ENCODE peak calls at places on chromosome 4, in eight cellular contexts. N is NCI-H69; T is SW480; R is HL-60; W is WTC11; A is activated CD8-positive, alpha-beta T cell treated with anti-CD3 and anti-CD28 coated beads, Interleukin-2, amount 10 ng/mL, durations not matched to agents 7 days and 5 days; K is endodermal cell; E is lung. G is an unnamed sample.

GRCh38 chr4:8494218-8494617 is 53.6 kb downstream of the TRMT44 start:
- DNase-seq in N (no peak), T (no peak), R (no peak), W (no peak), A (no peak), K (peak), E (no peak), G (no peak)

GRCh38 chr4:626201-627091 is 1.1 kb downstream of the PDE6B start:
- DNase-seq in N (no peak), T (no peak), R (no peak), W (peak), A (no peak), K (peak), E (no peak), G (peak)

GRCh38 chr4:48269861-48270515 is 350 bp upstream of the TEC start:
- DNase-seq in N (peak), T (peak), R (peak), W (peak), A (peak), K (peak), E (peak), G (peak)

GRCh38 chr4:21901831-21902230 is 46.7 kb downstream of the KCNIP4 start:
- DNase-seq in N (no peak), T (peak), R (no peak), W (no peak), A (no peak), K (no peak), E (no peak), G (no peak)

GRCh38 chr4:59455751-59456150 is 1744.4 kb upstream of the ADGRL3 start:
- DNase-seq in N (peak), T (no peak), R (no peak), W (no peak), A (no peak), K (no peak), E (no peak), G (no peak)

GRCh38 chr4:152021788-152022438 is 261.1 kb upstream of the GATB start:
- DNase-seq in N (no peak), T (no peak), R (no peak), W (no peak), A (no peak), K (no peak), E (no peak), G (no peak)

GRCh38 chr4:118318931-118319330 is 33.9 kb downstream of the PRSS12 start:
- DNase-seq in N (no peak), T (no peak), R (no peak), W (no peak), A (no peak), K (no peak), E (no peak), G (no peak)

GRCh38 chr4:48153791-48154550 is 19.9 kb upstream of the TXK start:
- DNase-seq in N (no peak), T (no peak), R (no peak), W (no peak), A (no peak), K (no peak), E (no peak), G (no peak)

GRCh38 chr4:152256996-152257395 is 278.9 kb downstream of the FBXW7 start:
- DNase-seq in N (no peak), T (no peak), R (no peak), W (no peak), A (no peak), K (no peak), E (no peak), G (no peak)

GRCh38 chr4:42628740-42629139 is 28.2 kb downstream of the ATP8A1 start:
- DNase-seq in N (no peak), T (no peak), R (no peak), W (no peak), A (no peak), K (no peak), E (no peak), G (no peak)

GRCh38 chr4:101418055-101418454 is 70.7 kb upstream of the PPP3CA start:
- DNase-seq in N (peak), T (no peak), R (no peak), W (no peak), A (peak), K (no peak), E (no peak), G (no peak)

GRCh38 chr4:37890501-37891220 is at the start of gene TBC1D1:
- DNase-seq in N (peak), T (peak), R (peak), W (peak), A (peak), K (peak), E (peak), G (peak)

GRCh38 chr4:144189121-144189520 is 48.6 kb upstream of the GYPA start:
- DNase-seq in N (no peak), T (no peak), R (no peak), W (no peak), A (no peak), K (no peak), E (no peak), G (no peak)

GRCh38 chr4:1193206-1194027 is 21.0 kb upstream of the SPON2 start:
- DNase-seq in N (no peak), T (no peak), R (no peak), W (peak), A (no peak), K (peak), E (no peak), G (peak)

GRCh38 chr4:104491396-104491821 is 3.3 kb downstream of the CXXC4 start:
- DNase-seq in N (peak), T (peak), R (peak), W (peak), A (peak), K (peak), E (no peak), G (peak)

GRCh38 chr4:105461221-105462041 is 12.4 kb downstream of the PPA2 start:
- DNase-seq in N (no peak), T (peak), R (peak), W (no peak), A (no peak), K (no peak), E (no peak), G (no peak)

GRCh38 chr4:5366421-5366820 is 315.1 kb downstream of the STK32B start:
- DNase-seq in N (no peak), T (peak), R (no peak), W (no peak), A (no peak), K (no peak), E (no peak), G (no peak)

GRCh38 chr4:94373752-94374151 is 31.1 kb upstream of the HPGDS start:
- DNase-seq in N (no peak), T (no peak), R (no peak), W (no peak), A (no peak), K (no peak), E (no peak), G (no peak)

GRCh38 chr4:101218894-101219293 is 128.4 kb downstream of the PPP3CA start:
- DNase-seq in N (peak), T (no peak), R (no peak), W (no peak), A (no peak), K (no peak), E (no peak), G (no peak)

GRCh38 chr4:186294160-186294559 is 28.2 kb downstream of the F11 start:
- DNase-seq in N (no peak), T (no peak), R (no peak), W (no peak), A (no peak), K (no peak), E (no peak), G (no peak)

GRCh38 chr4:1047106-1047975 is 35.9 kb downstream of the FGFRL1 start:
- DNase-seq in N (no peak), T (no peak), R (no peak), W (peak), A (no peak), K (peak), E (no peak), G (peak)

GRCh38 chr4:1229117-1229849 is 19.6 kb downstream of the CTBP1 start:
- DNase-seq in N (no peak), T (no peak), R (no peak), W (no peak), A (no peak), K (no peak), E (no peak), G (no peak)

GRCh38 chr4:126738926-126739325 is 893.8 kb upstream of the INTU start:
- DNase-seq in N (no peak), T (no peak), R (no peak), W (no peak), A (no peak), K (no peak), E (no peak), G (no peak)

GRCh38 chr4:146243141-146243882 is 29.0 kb downstream of the REELD1 start:
- DNase-seq in N (no peak), T (no peak), R (peak), W (peak), A (peak), K (peak), E (no peak), G (peak)

GRCh38 chr4:72397314-72397713 is 171.7 kb downstream of the ADAMTS3 start:
- DNase-seq in N (no peak), T (no peak), R (no peak), W (peak), A (no peak), K (no peak), E (no peak), G (no peak)

GRCh38 chr4:180148737-180149136 is 2094.5 kb upstream of the TENM3 start:
- DNase-seq in N (no peak), T (no peak), R (no peak), W (no peak), A (no peak), K (no peak), E (no peak), G (no peak)

GRCh38 chr4:119659576-119659975 is 31.0 kb upstream of the PDE5A start:
- DNase-seq in N (peak), T (no peak), R (no peak), W (no peak), A (no peak), K (no peak), E (no peak), G (no peak)

G was measured in posterior vena cava.